ENCODE peak calls at places on chromosomes 3 and 15, in four cellular contexts. H is EH; L is GM13976; D is activated naive CD8-positive, alpha-beta T cell treated with anti-CD3 and anti-CD28 coated beads, Interleukin-2, amount 50 U/mL, for 16 hours. A is an unnamed sample.

GRCh38 chr3:57958642-57959406 is 49.4 kb upstream of the FLNB start:
- DNase-seq in H (peak), L (peak), D (no peak), A (peak)

GRCh38 chr15:52186651-52187486 is 4.3 kb downstream of the GNB5 start:
- DNase-seq in H (no peak), L (no peak), D (no peak), A (no peak)

GRCh38 chr3:134312873-134313838 is 61.1 kb downstream of the AMOTL2 start:
- DNase-seq in H (peak), L (peak), D (no peak), A (peak)

GRCh38 chr3:143835312-143835711 is 13.0 kb downstream of the SLC9A9 start:
- DNase-seq in H (no peak), L (no peak), D (no peak), A (no peak)

GRCh38 chr3:171966533-171967136 is 72.7 kb upstream of the FNDC3B start:
- DNase-seq in H (no peak), L (no peak), D (no peak), A (no peak)

GRCh38 chr3:195921334-195921771 is 13.0 kb upstream of the TNK2 start:
- DNase-seq in H (peak), L (no peak), D (no peak), A (no peak)

GRCh38 chr3:142828703-142829304 is 60.1 kb downstream of the PCOLCE2 start:
- DNase-seq in H (peak), L (peak), D (peak), A (peak)

GRCh38 chr15:64883097-64883581 is 28.6 kb upstream of the ANKDD1A start:
- DNase-seq in H (no peak), L (peak), D (no peak), A (no peak)

GRCh38 chr15:49179433-49180190 is 9.6 kb downstream of the GALK2 start:
- DNase-seq in H (no peak), L (no peak), D (no peak), A (no peak)

GRCh38 chr3:127320529-127321121 is 32.8 kb upstream of the PRR20G start:
- DNase-seq in H (peak), L (no peak), D (no peak), A (no peak)

GRCh38 chr3:113277414-113277813 is 66.1 kb downstream of the BOC start:
- DNase-seq in H (no peak), L (peak), D (no peak), A (no peak)

GRCh38 chr3:21894459-21895083 is 143.6 kb upstream of the ZNF385D start:
- DNase-seq in H (peak), L (no peak), D (no peak), A (peak)

GRCh38 chr15:87547470-87548181 is 708.9 kb downstream of the NTRK3 start:
- DNase-seq in H (no peak), L (no peak), D (no peak), A (no peak)

GRCh38 chr15:66682865-66683264 is 19.2 kb upstream of the SMAD6 start:
- DNase-seq in H (peak), L (no peak), D (no peak), A (no peak)

GRCh38 chr3:69292959-69293574 is 92.8 kb downstream of the FRMD4B start:
- DNase-seq in H (no peak), L (no peak), D (no peak), A (no peak)

GRCh38 chr3:64916192-64916798 is 228.5 kb upstream of the ADAMTS9 start:
- DNase-seq in H (no peak), L (no peak), D (no peak), A (no peak)

GRCh38 chr3:42504334-42505202 is 2.1 kb downstream of the VIPR1 start:
- DNase-seq in H (no peak), L (no peak), D (no peak), A (no peak)

GRCh38 chr15:58981808-58982475 is 5.5 kb upstream of the RNF111 start:
- DNase-seq in H (no peak), L (peak), D (no peak), A (no peak)

GRCh38 chr3:51876186-51876585 is 785 bp upstream of the IQCF5 start:
- DNase-seq in H (no peak), L (no peak), D (no peak), A (no peak)

GRCh38 chr3:45509768-45510129 is 84.8 kb upstream of the LIMD1 start:
- DNase-seq in H (no peak), L (no peak), D (no peak), A (no peak)

GRCh38 chr15:92014461-92015030 is 161.0 kb downstream of the SLCO3A1 start:
- DNase-seq in H (no peak), L (no peak), D (no peak), A (no peak)

GRCh38 chr3:143585720-143586456 is 262.4 kb downstream of the SLC9A9 start:
- DNase-seq in H (no peak), L (peak), D (no peak), A (no peak)

GRCh38 chr3:60225848-60226247 is 1025.4 kb downstream of the FHIT start:
- DNase-seq in H (no peak), L (peak), D (no peak), A (no peak)

GRCh38 chr15:73937313-73937695 is 11.0 kb downstream of the LOXL1 start:
- DNase-seq in H (no peak), L (no peak), D (no peak), A (no peak)

GRCh38 chr15:40100947-40101905 is 7.5 kb downstream of the BMF start:
- DNase-seq in H (no peak), L (no peak), D (no peak), A (no peak)

GRCh38 chr3:31103623-31104180 is 209.2 kb upstream of the GADL1 start:
- DNase-seq in H (peak), L (no peak), D (no peak), A (no peak)

GRCh38 chr3:123807820-123808219 is 76.3 kb downstream of the MYLK start:
- DNase-seq in H (no peak), L (no peak), D (no peak), A (no peak)

GRCh38 chr15:60523056-60523455 is 44.1 kb upstream of the ICE2 start:
- DNase-seq in H (peak), L (no peak), D (no peak), A (no peak)

GRCh38 chr15:66120422-66120821 is 133.1 kb downstream of the MEGF11 start:
- DNase-seq in H (no peak), L (no peak), D (no peak), A (no peak)

GRCh38 chr3:113329757-113330156 is 111.5 kb downstream of the CFAP44 start:
- DNase-seq in H (peak), L (no peak), D (no peak), A (no peak)

GRCh38 chr3:67619966-67620365 is 34.4 kb downstream of the SUCLG2 start:
- DNase-seq in H (no peak), L (no peak), D (no peak), A (no peak)

GRCh38 chr3:101861978-101862421 is 12.7 kb downstream of the NFKBIZ start:
- DNase-seq in H (peak), L (no peak), D (no peak), A (no peak)

GRCh38 chr15:90126457-90127435 is 24.5 kb upstream of the IDH2 start:
- DNase-seq in H (peak), L (no peak), D (no peak), A (no peak)

GRCh38 chr3:110738531-110738930 is 333.1 kb upstream of the NECTIN3 start:
- DNase-seq in H (peak), L (no peak), D (no peak), A (no peak)

GRCh38 chr3:124882749-124883148 is 4.4 kb downstream of the ITGB5 start:
- DNase-seq in H (peak), L (no peak), D (no peak), A (peak)

GRCh38 chr3:23723153-23723552 is 82.6 kb upstream of the UBE2E1 start:
- DNase-seq in H (no peak), L (no peak), D (no peak), A (no peak)